ENCODE peak calls at places on chromosome X, in eight cellular contexts. C is left ventricle myocardium inferior, M is coronary artery, Z is cardiac muscle cell, G is lower leg skin, R is fibroblast of the aortic adventitia, J is BE2C, P is astrocyte of the spinal cord. U is an unnamed sample.

GRCh38 chrX:110322603-110323002 is 4.7 kb upstream of the AMMECR1 start:
- DNase-seq in P (peak; percentile 9), J (no peak), G (no peak), Z (no peak), R (peak; percentile 16), M (no peak), C (no peak), U (no peak)

GRCh38 chrX:53882331-53882730 is 161.9 kb downstream of the PHF8 start:
- DNase-seq in C (no peak), G (no peak), Z (peak; percentile 2), P (no peak), J (no peak), R (peak; percentile 93), M (no peak), U (no peak)

GRCh38 chrX:103356023-103356798 is at the start of gene TCEAL9:
- DNase-seq in Z (peak; percentile 88), P (peak; percentile 69), M (peak; percentile 83), C (peak; percentile 42), G (no peak), J (peak; percentile 58), R (peak; percentile 84), U (no peak)

GRCh38 chrX:53511302-53511701 is 77.1 kb upstream of the HSD17B10 start:
- DNase-seq in R (no peak), Z (no peak), P (no peak), C (no peak), M (no peak), J (no peak), G (no peak), U (no peak)

GRCh38 chrX:8455600-8455999 is 9.0 kb upstream of the VCX3B start:
- DNase-seq in J (no peak), R (no peak), G (no peak), C (no peak), Z (no peak), P (no peak), M (no peak), U (no peak)

GRCh38 chrX:130772313-130773140 is 130.5 kb downstream of the ENOX2 start:
- DNase-seq in C (no peak), G (no peak), Z (peak; percentile 50), M (no peak), J (no peak), R (peak; percentile 54), P (peak; percentile 51), U (no peak)

GRCh38 chrX:44062842-44063241 is 89.7 kb upstream of the NDP start:
- DNase-seq in P (no peak), M (no peak), C (no peak), G (no peak), J (no peak), R (no peak), Z (no peak), U (no peak)

GRCh38 chrX:153761863-153762262 is 2.2 kb upstream of the PLXNB3 start:
- DNase-seq in M (peak; percentile 60), G (no peak), J (no peak), P (no peak), R (no peak), C (no peak), Z (no peak), U (no peak)

GRCh38 chrX:154096140-154097002 is 1.1 kb downstream of the MECP2 start:
- DNase-seq in Z (peak; percentile 27), C (peak; percentile 39), G (no peak), J (peak; percentile 10), P (peak; percentile 25), M (no peak), R (peak; percentile 39), U (no peak)

GRCh38 chrX:39427492-39428289 is 626.4 kb downstream of the MID1IP1 start:
- DNase-seq in P (peak; percentile 51), G (no peak), R (peak; percentile 40), M (no peak), J (no peak), Z (peak; percentile 52), C (no peak), U (no peak)

GRCh38 chrX:150842198-150842553 is 56.3 kb downstream of the CD99L2 start:
- DNase-seq in C (no peak), R (no peak), J (no peak), M (no peak), Z (no peak), P (no peak), G (no peak), U (no peak)

GRCh38 chrX:40090050-40090804 is 7.5 kb downstream of the BCOR start:
- DNase-seq in M (no peak), P (no peak), C (peak; percentile 35), R (no peak), G (no peak), J (no peak), Z (no peak), U (no peak)

GRCh38 chrX:45134303-45134702 is 66.4 kb downstream of the DIPK2B start:
- DNase-seq in Z (no peak), C (peak; percentile 43), J (peak; percentile 32), R (peak; percentile 38), M (no peak), P (no peak), G (no peak), U (no peak)

GRCh38 chrX:135384161-135384836 is 37.4 kb upstream of the SMIM10L2A start:
- DNase-seq in C (no peak), G (no peak), J (no peak), Z (no peak), P (no peak), M (no peak), R (no peak), U (no peak)

GRCh38 chrX:72141372-72142004 is 9.8 kb upstream of the RTL5 start:
- DNase-seq in R (no peak), G (no peak), C (no peak), P (no peak), Z (no peak), J (no peak), M (no peak), U (no peak)
- H3K4me3 ChIP-seq in R (no peak overlapping the region), G (no peak overlapping the region), C (no peak overlapping the region), P (no peak overlapping the region), Z (no peak overlapping the region), J (no peak overlapping the region), M (no peak overlapping the region), U (no peak overlapping the region)

GRCh38 chrX:10174051-10174450 is 17.3 kb downstream of the CLCN4 start:
- DNase-seq in J (no peak), C (no peak), G (peak; percentile 80), M (no peak), R (no peak), P (no peak), Z (no peak), U (no peak)
- H3K4me3 ChIP-seq in J (no peak overlapping the region), C (no peak overlapping the region), G (no peak overlapping the region), M (no peak overlapping the region), R (no peak overlapping the region), P (no peak overlapping the region), Z (no peak overlapping the region), U (no peak overlapping the region)

GRCh38 chrX:79366556-79366887 is 612 bp downstream of the ITM2A start:
- DNase-seq in J (no peak), Z (no peak), P (no peak), C (no peak), G (no peak), M (no peak), R (no peak), U (no peak)
- H3K4me3 ChIP-seq in J (peak overlapping the region; percentile 29), Z (peak overlapping the region; percentile 30), P (peak overlapping the region; percentile 20), C (peak overlapping the region; percentile 67), G (peak overlapping the region; percentile 38), M (peak overlapping the region; percentile 67), R (no peak overlapping the region), U (peak overlapping the region; percentile 69)

DNA sequence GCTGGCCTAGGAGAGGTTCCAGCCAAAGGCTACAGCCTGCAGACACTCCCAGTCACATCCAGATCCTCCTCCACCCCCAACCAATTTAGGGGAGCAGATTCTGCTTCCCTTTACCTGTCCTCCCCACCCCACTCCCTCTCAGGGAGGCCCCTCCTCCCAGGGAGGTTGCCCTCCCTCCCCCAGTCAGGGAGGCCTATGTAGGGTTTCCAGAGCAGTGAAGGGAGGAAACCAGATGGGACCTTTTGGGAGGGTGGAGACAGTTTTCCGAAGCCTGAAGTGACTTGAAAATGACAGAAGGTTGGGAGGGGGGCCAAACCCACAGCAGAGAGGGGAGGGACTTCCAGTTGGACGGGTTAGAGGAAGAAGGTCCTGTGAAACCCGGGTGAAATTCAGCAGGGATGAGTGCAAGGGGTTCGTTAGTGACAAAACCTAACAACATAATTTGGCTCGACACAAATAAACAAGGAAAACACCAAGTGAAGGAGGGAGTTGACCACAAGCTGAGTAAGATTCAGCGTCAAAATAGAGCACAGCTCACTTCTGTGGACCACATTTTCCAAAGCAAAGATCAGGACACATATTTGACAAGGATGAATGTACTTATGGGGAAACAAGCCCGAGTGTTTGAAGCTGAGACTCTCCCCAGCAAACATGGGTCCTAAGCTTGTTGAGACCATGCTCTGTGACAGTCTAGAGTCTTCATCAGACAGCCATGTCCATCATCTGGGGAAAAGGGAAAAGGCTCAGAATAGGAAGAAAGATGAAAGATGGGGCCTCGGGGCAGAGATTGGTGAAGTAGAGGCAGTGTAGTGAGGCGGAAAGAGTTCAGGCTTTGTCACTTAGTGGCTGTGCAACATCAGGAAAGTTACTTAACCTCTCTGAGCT is 46.4 kb downstream of the PRPS1 start:
- DNase-seq in P (peak; percentile 86), R (peak; percentile 32), M (peak; percentile 91), G (peak; percentile 97), C (peak; percentile 71), J (no peak), Z (no peak), U (peak; percentile 19)
- H3K4me3 ChIP-seq in P (peak overlapping the region; percentile 69), R (no peak overlapping the region), M (peak overlapping the region; percentile 69), G (no peak overlapping the region), C (peak overlapping the region; percentile 66), J (no peak overlapping the region), Z (no peak overlapping the region), U (peak overlapping the region; percentile 82)

DNA sequence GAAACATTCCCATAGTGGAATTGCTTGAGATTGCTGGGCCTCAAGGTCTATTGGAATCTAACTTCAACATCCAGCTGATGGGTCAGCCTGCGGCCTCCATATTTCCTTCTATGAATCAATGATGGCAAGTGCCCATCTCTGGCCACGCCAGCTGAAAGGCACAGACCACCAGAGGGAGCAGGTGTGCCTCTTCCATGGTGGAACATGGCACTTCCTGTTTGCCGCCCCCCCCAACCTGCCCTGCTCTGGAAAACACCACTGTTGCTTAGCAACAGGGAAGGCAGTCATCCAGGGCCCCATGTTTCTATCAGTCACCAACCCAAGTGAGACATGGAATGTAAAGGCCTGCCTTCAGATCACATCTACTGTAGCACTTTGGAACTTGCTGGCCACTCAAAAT is 11.6 kb downstream of the PAGE4 start:
- DNase-seq in C (peak; percentile 36), G (no peak), Z (peak; percentile 88), J (peak; percentile 90), R (peak; percentile 24), P (peak; percentile 24), M (no peak), U (no peak)
- H3K4me3 ChIP-seq in C (no peak overlapping the region), G (no peak overlapping the region), Z (no peak overlapping the region), J (no peak overlapping the region), R (no peak overlapping the region), P (no peak overlapping the region), M (no peak overlapping the region), U (no peak overlapping the region)